ENCODE peak calls at places on chromosomes 2 and 18, in four cellular contexts. E, V, K and G are unnamed samples.

GRCh38 chr2:19543271-19544019 is 185.0 kb upstream of the OSR1 start:
- DNase-seq in V (no peak), E (no peak), K (no peak), G (no peak)

GRCh38 chr2:151906633-151906998 is 78.4 kb upstream of the ARL5A start:
- DNase-seq in V (no peak), K (no peak), E (no peak), G (no peak)

GRCh38 chr2:430280-431040 is 142.6 kb upstream of the ALKAL2 start:
- DNase-seq in K (no peak), E (no peak), V (no peak), G (no peak)

GRCh38 chr2:127015106-127015910 is 91.6 kb downstream of the BIN1 start:
- DNase-seq in V (no peak), E (no peak), K (no peak), G (no peak)

GRCh38 chr2:220460257-220460985 is 833.0 kb downstream of the SLC4A3 start:
- DNase-seq in V (no peak), K (no peak), E (no peak), G (no peak)

GRCh38 chr18:13136056-13136688 is 82.4 kb upstream of the LDLRAD4 start:
- DNase-seq in V (peak; percentile 33), K (no peak), E (no peak), G (peak; percentile 57)

GRCh38 chr2:105287692-105288091 is 41.8 kb downstream of the TGFBRAP1 start:
- DNase-seq in K (no peak), E (no peak), V (peak; percentile 60), G (peak; percentile 62)

GRCh38 chr2:10451819-10452218 is 3.7 kb upstream of the ODC1 start:
- DNase-seq in E (no peak), K (no peak), V (no peak), G (no peak)

GRCh38 chr2:233017947-233018346 is 4.9 kb upstream of the NGEF start:
- DNase-seq in K (no peak), E (no peak), V (no peak), G (no peak)

GRCh38 chr2:42249284-42249683 is 80.1 kb downstream of the EML4 start:
- DNase-seq in K (no peak), E (no peak), V (no peak), G (no peak)